ENCODE peak calls at places on chromosomes 5 and 9, in six cellular contexts. C, Q, X, E, P and T are unnamed samples.

GRCh38 chr5:81842795-81843377 is 92.0 kb upstream of the SSBP2 start:
- DNase-seq in P (no peak), X (no peak), C (no peak), Q (no peak), E (no peak), T (no peak)

GRCh38 chr5:133377736-133378135 is 234.6 kb downstream of the FSTL4 start:
- DNase-seq in Q (no peak), E (no peak), P (no peak), C (no peak), X (no peak), T (no peak)

GRCh38 chr9:94720846-94721549 is 5.5 kb upstream of the AOPEP start:
- DNase-seq in C (no peak), P (no peak), X (no peak), Q (no peak), E (no peak), T (no peak)

GRCh38 chr5:15354011-15354410 is 146.0 kb upstream of the FBXL7 start:
- DNase-seq in X (no peak), Q (no peak), P (no peak), C (no peak), E (no peak), T (no peak)

GRCh38 chr9:96192710-96193109 is 109.3 kb downstream of the HSD17B3 start:
- DNase-seq in Q (no peak), P (no peak), E (no peak), X (no peak), C (no peak), T (no peak)

GRCh38 chr9:130452835-130453234 is 8.1 kb downstream of the ASS1 start:
- DNase-seq in Q (no peak), X (no peak), P (no peak), C (no peak), E (no peak), T (no peak)

GRCh38 chr5:146761809-146762208 is 116.7 kb downstream of the PPP2R2B start:
- DNase-seq in P (no peak), E (no peak), Q (no peak), X (no peak), C (no peak), T (no peak)

GRCh38 chr9:92773810-92774209 is 9.2 kb upstream of the BICD2 start:
- DNase-seq in X (no peak), Q (no peak), P (no peak), E (no peak), C (no peak), T (no peak)

GRCh38 chr9:93467062-93467416 is 13.7 kb upstream of the FAM120AOS start:
- DNase-seq in Q (no peak), C (no peak), P (no peak), X (no peak), E (no peak), T (no peak)

GRCh38 chr9:132768932-132769894 is 98.9 kb downstream of the GTF3C4 start:
- DNase-seq in E (peak), Q (peak), X (peak), C (peak), P (peak), T (no peak)

GRCh38 chr5:58972301-58972700 is 389.4 kb downstream of the RAB3C start:
- DNase-seq in P (no peak), E (no peak), Q (no peak), X (no peak), C (peak), T (no peak)

GRCh38 chr5:44714871-44715580 is 93.7 kb upstream of the MRPS30 start:
- DNase-seq in Q (no peak), C (no peak), X (no peak), E (no peak), P (no peak), T (no peak)

GRCh38 chr5:179261301-179262125 is 83.7 kb downstream of the ADAMTS2 start:
- DNase-seq in X (no peak), E (peak), C (peak), Q (peak), P (no peak), T (no peak)

GRCh38 chr5:66209350-66209749 is 65.2 kb downstream of the SREK1 start:
- DNase-seq in E (no peak), P (no peak), C (no peak), X (no peak), Q (no peak), T (no peak)

GRCh38 chr9:134648701-134649525 is 7.3 kb downstream of the COL5A1 start:
- DNase-seq in E (no peak), X (peak), Q (no peak), P (no peak), C (peak), T (no peak)

GRCh38 chr9:4297151-4297794 is 2.6 kb downstream of the GLIS3 start:
- DNase-seq in Q (peak), C (peak), P (peak), X (peak), E (peak), T (peak)

GRCh38 chr5:82879089-82879488 is 198.1 kb downstream of the TMEM167A start:
- DNase-seq in Q (no peak), E (no peak), P (no peak), X (no peak), C (no peak), T (no peak)

GRCh38 chr9:107639426-107639825 is 149.9 kb upstream of the KLF4 start:
- DNase-seq in E (no peak), P (peak), C (no peak), X (no peak), Q (no peak), T (no peak)

GRCh38 chr9:91623004-91623403 is 199.4 kb upstream of the NFIL3 start:
- DNase-seq in Q (no peak), P (no peak), X (no peak), C (no peak), E (no peak), T (no peak)

GRCh38 chr5:17154211-17154996 is 63.0 kb upstream of the BASP1 start:
- DNase-seq in C (peak), E (no peak), X (no peak), Q (no peak), P (peak), T (no peak)

GRCh38 chr9:114272739-114273431 is 50.0 kb upstream of the ORM1 start:
- DNase-seq in X (no peak), E (no peak), Q (peak), C (no peak), P (no peak), T (no peak)

GRCh38 chr5:30279237-30279636 is 914.2 kb upstream of the CDH6 start:
- DNase-seq in E (no peak), X (no peak), Q (no peak), C (peak), P (no peak), T (peak)

GRCh38 chr5:621341-621761 is 9.2 kb downstream of the CEP72 start:
- DNase-seq in X (no peak), E (no peak), P (no peak), Q (peak), C (no peak), T (no peak)

GRCh38 chr5:60891667-60892066 is 47.6 kb upstream of the ELOVL7 start:
- DNase-seq in E (no peak), P (no peak), X (no peak), Q (no peak), C (no peak), T (no peak)

GRCh38 chr9:13446935-13447334 is 167.4 kb upstream of the MPDZ start:
- DNase-seq in P (peak), C (no peak), E (no peak), X (no peak), Q (no peak), T (no peak)

GRCh38 chr5:172370648-172371248 is 83.6 kb downstream of the SH3PXD2B start:
- DNase-seq in C (peak), P (peak), E (peak), Q (no peak), X (no peak), T (no peak)

GRCh38 chr5:103546858-103547257 is 15.7 kb downstream of the NUDT12 start:
- DNase-seq in X (no peak), E (no peak), Q (no peak), C (no peak), P (no peak), T (no peak)

GRCh38 chr9:1978941-1979340 is 36.2 kb upstream of the SMARCA2 start:
- DNase-seq in C (peak), E (no peak), Q (no peak), X (no peak), P (no peak), T (no peak)

GRCh38 chr5:2160811-2161210 is 278.1 kb upstream of the IRX4 start:
- DNase-seq in E (no peak), Q (no peak), X (no peak), C (no peak), P (no peak), T (no peak)

GRCh38 chr9:96618209-96619108 is 1.2 kb downstream of the CDC14B start:
- DNase-seq in C (peak), X (peak), P (peak), Q (peak), E (peak), T (no peak)

GRCh38 chr9:133278161-133279131 is 3.4 kb upstream of the ABO start:
- DNase-seq in P (no peak), E (peak), Q (no peak), X (no peak), C (no peak), T (no peak)

GRCh38 chr5:119049824-119050449 is 20.9 kb upstream of the DMXL1 start:
- DNase-seq in E (no peak), P (no peak), X (no peak), Q (no peak), C (peak), T (no peak)

GRCh38 chr9:135490980-135491444 is 9.5 kb upstream of the MRPS2 start:
- DNase-seq in Q (no peak), E (no peak), P (no peak), C (no peak), X (no peak), T (no peak)

GRCh38 chr9:92607773-92608172 is 62.2 kb downstream of the IPPK start:
- DNase-seq in C (peak), Q (no peak), E (no peak), X (no peak), P (peak), T (peak)

GRCh38 chr5:105506692-105507277 is 1944.2 kb upstream of the NUDT12 start:
- DNase-seq in C (peak), E (no peak), Q (no peak), X (no peak), P (peak), T (no peak)
- TF ChIP-seq CTCF in C (peak), E (no peak), Q (no peak), X (no peak), P (peak), T (peak)

GRCh38 chr9:20621553-20622329 is 558 bp downstream of the MLLT3 start:
- DNase-seq in E (peak), X (peak), P (peak), Q (peak), C (peak), T (no peak)

GRCh38 chr9:20623021-20623747 is 885 bp upstream of the MLLT3 start:
- DNase-seq in C (no peak), E (peak), X (peak), Q (peak), P (peak), T (no peak)

GRCh38 chr9:20623748-20624124 is 1.4 kb upstream of the MLLT3 start:
- DNase-seq in P (no peak), X (no peak), Q (no peak), E (no peak), C (peak), T (no peak)

GRCh38 chr9:20620658-20621552 is 1.4 kb downstream of the MLLT3 start:
- DNase-seq in P (peak), Q (peak), C (peak), E (peak), X (peak), T (no peak)

DNA sequence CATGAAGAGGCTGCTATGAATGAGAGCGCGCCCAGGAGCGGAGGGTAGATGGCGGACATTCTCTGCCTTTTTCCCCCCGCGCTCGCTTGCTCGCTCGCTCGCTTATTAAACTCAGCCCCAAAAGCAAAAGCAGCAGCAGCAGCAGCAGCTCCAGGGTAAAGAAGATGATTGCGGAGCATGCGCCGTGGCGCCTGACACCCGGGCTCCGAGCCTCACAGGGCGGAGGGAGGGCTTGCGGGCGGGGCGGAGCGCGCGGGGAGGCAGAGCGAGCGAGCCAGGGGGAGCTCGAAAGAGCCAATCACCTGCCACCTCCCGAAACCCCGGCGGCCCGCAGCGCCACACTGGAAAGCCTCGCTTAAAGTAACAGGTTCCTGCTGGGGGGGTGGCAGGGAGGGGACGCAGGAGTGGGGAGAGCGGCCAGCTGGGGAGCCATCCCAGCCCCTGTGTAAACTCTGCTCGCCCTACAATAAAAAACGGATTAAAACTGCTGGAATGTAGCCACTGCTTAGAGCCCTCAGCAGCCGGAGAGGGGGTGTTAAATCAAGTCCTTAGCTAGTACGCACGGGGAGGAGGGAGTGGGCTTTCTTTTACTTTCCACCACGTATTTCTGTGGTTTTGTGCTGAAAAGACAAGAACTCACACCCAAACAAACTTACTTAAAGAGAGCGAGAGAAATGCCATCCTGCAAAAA is at the start of gene MLLT3:
- DNase-seq in E (peak), Q (peak), P (peak), C (peak), X (peak), T (peak)
- H3K4me3 ChIP-seq in E (peak), Q (peak), P (peak), C (peak), X (peak), T (peak)

GRCh38 chr9:72648811-72649414 is 127.5 kb downstream of the TMC1 start:
- DNase-seq in X (no peak), Q (no peak), C (no peak), E (no peak), P (no peak), T (no peak)
- TF ChIP-seq CTCF in X (no peak), Q (no peak), C (no peak), E (no peak), P (no peak), T (no peak)

GRCh38 chr5:152146566-152146965 is 221.9 kb upstream of the GLRA1 start:
- DNase-seq in P (no peak), E (no peak), Q (no peak), C (no peak), X (no peak), T (no peak)
- H3K4me3 ChIP-seq in P (no peak), E (no peak), Q (no peak), C (no peak), X (no peak), T (no peak)